ENCODE peak calls at places on chromosome 16, in seven cellular contexts. V is right lobe of liver; S is effector memory CD4-positive, alpha-beta T cell; W is left ventricle myocardium inferior; M is astrocyte; Y is CD4-positive, CD25-positive, alpha-beta regulatory T cell; O is K562. Q is an unnamed sample.

GRCh38 chr16:3152022-3152272 is 17.1 kb downstream of the ZNF213 start:
- DNase-seq in V (no peak), M (no peak), O (no peak), Y (peak; percentile 44), W (no peak), S (no peak), Q (no peak)

GRCh38 chr16:68910051-68910450 is 66.7 kb downstream of the TANGO6 start:
- DNase-seq in O (no peak), Y (no peak), M (no peak), W (no peak), S (no peak), V (no peak), Q (no peak)

GRCh38 chr16:4053663-4054479 is 62.4 kb downstream of the ADCY9 start:
- DNase-seq in Y (no peak), V (peak; percentile 89), W (peak; percentile 71), M (peak; percentile 77), O (no peak), S (no peak), Q (no peak)

GRCh38 chr16:1706386-1707192 is 594 bp downstream of the MAPK8IP3 start:
- DNase-seq in M (peak; percentile 29), V (peak; percentile 52), S (no peak), W (no peak), Y (peak; percentile 68), O (peak; percentile 58), Q (no peak)

GRCh38 chr16:65071371-65072311 is 50.2 kb downstream of the CDH11 start:
- DNase-seq in V (no peak), Y (no peak), O (no peak), S (no peak), W (peak; percentile 41), M (peak; percentile 72), Q (peak; percentile 73)

GRCh38 chr16:27543801-27544200 is 5.9 kb downstream of the GTF3C1 start:
- DNase-seq in S (no peak), M (no peak), W (no peak), V (no peak), Y (no peak), O (no peak), Q (peak; percentile 61)

GRCh38 chr16:79168321-79168720 is 432.2 kb downstream of the MAF start:
- DNase-seq in O (no peak), V (no peak), S (no peak), Y (no peak), M (no peak), W (no peak), Q (no peak)

GRCh38 chr16:48558269-48558915 is 51.6 kb downstream of the N4BP1 start:
- DNase-seq in M (no peak), S (no peak), Y (peak; percentile 53), V (no peak), W (no peak), O (no peak), Q (no peak)

GRCh38 chr16:637081-638018 is 1.2 kb upstream of the METTL26 start:
- DNase-seq in V (peak; percentile 97), M (peak; percentile 57), S (peak; percentile 83), W (peak; percentile 93), Y (peak; percentile 87), O (peak; percentile 89), Q (peak; percentile 94)

GRCh38 chr16:83118365-83118764 is 491.6 kb downstream of the CDH13 start:
- DNase-seq in V (no peak), Y (no peak), S (no peak), M (peak; percentile 66), W (no peak), O (no peak), Q (no peak)

DNA sequence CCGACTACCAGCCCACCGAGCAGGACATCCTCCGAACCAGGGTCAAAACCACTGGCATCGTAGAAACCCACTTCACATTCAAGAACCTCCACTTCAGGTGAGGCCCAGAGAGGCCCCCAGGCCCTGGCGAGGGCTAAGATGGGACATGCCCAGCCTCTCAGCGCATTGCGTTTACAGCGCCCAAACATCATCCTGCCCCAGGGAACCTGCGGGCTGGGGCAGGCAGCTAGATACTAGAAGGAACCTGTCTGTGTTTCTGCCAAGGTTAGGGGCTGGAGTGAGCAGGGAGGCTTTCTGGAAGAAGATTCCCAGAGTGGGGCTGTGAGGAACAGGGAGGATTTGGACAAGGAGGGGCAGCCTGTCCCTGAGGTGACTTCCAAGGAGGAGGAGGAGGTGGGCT is 90.6 kb downstream of the AMFR start:
- DNase-seq in W (no peak), V (no peak), Y (no peak), O (no peak), S (no peak), M (no peak), Q (no peak)
- H3K27ac ChIP-seq in W (no peak overlapping the region), V (no peak overlapping the region), Y (no peak overlapping the region), O (no peak overlapping the region), S (no peak overlapping the region), M (no peak overlapping the region), Q (no peak overlapping the region)

DNA sequence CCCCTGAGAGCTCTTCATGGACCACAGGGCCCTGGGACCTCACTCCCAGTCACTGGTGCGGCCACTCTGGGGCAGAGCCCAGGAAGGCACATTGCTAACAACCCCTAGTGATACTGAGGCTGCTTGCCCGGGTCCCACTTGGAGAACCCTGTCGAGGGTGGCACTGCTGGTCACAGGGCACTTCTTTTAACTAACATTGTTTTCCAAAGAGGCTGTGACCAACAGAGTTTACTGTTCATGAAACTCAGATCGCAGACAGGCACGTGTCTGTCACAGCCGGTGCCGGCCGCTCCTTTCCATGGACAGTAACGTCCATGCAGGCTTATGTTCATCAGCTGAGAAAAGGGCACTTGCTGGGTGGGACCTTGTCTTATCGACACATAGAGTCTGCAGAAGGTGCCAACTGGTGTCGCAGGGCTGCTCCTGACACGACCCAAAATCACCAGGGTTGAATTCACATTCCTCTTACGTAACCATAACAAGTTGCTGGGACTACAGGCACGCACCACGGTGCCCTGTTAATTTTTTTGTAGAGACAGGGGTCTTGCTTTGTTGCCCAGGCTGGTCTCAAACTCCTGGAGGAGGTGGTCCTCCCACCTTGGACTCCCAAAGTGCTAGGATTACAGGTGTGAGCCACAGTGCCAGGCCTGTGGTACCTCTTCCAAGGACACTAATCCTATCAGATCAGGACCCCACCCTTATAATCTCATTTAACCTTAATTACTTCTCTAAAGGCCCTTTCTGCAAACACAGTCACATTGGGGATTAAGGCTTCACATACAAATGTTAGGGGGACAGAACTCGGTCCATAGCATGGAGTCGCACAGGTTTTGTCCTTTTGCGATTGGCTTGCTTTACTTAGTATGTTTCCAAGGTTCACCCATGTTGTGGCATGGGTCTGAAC is 1.2 kb upstream of the ZC3H18 start:
- DNase-seq in Y (no peak), O (no peak), S (no peak), M (no peak), W (no peak), V (no peak), Q (no peak)
- H3K27ac ChIP-seq in Y (peak overlapping the region; percentile 82), O (peak overlapping the region; percentile 67), S (no peak overlapping the region), M (peak overlapping the region; percentile 55), W (peak overlapping the region; percentile 90), V (no peak overlapping the region), Q (no peak overlapping the region)

GRCh38 chr16:12793120-12793889 is 10.4 kb downstream of the CPPED1 start:
- DNase-seq in S (no peak), Y (no peak), V (no peak), M (no peak), O (peak; percentile 75), W (no peak), Q (no peak)

GRCh38 chr16:12794486-12795399 is 8.9 kb downstream of the CPPED1 start:
- DNase-seq in S (no peak), M (no peak), Y (no peak), V (no peak), W (peak; percentile 70), O (peak; percentile 68), Q (no peak)

GRCh38 chr16:12796498-12796897 is 7.2 kb downstream of the CPPED1 start:
- DNase-seq in Y (no peak), V (no peak), W (no peak), M (peak; percentile 25), S (no peak), O (no peak), Q (no peak)

GRCh38 chr16:12788758-12789157 is 14.9 kb downstream of the CPPED1 start:
- DNase-seq in W (no peak), O (no peak), Y (no peak), V (no peak), M (no peak), S (no peak), Q (no peak)

GRCh38 chr16:12791340-12791739 is 12.3 kb downstream of the CPPED1 start:
- DNase-seq in Y (no peak), O (no peak), M (no peak), W (no peak), S (no peak), V (no peak), Q (no peak)
- H3K27ac ChIP-seq in Y (no peak overlapping the region), O (no peak overlapping the region), M (no peak overlapping the region), W (no peak overlapping the region), S (no peak overlapping the region), V (no peak overlapping the region), Q (no peak overlapping the region)

GRCh38 chr16:86344586-86344871 is 165.8 kb upstream of the FOXF1 start:
- DNase-seq in O (no peak), V (no peak), M (no peak), Y (no peak), S (no peak), W (no peak), Q (no peak)

GRCh38 chr16:86344881-86345280 is 165.4 kb upstream of the FOXF1 start:
- DNase-seq in W (no peak), O (no peak), V (no peak), S (no peak), M (no peak), Y (no peak), Q (no peak)

GRCh38 chr16:86343733-86344585 is 166.4 kb upstream of the FOXF1 start:
- DNase-seq in Y (no peak), S (no peak), O (no peak), M (peak; percentile 11), W (no peak), V (no peak), Q (no peak)

GRCh38 chr16:86343111-86343642 is 167.2 kb upstream of the FOXF1 start:
- DNase-seq in Y (no peak), V (no peak), W (peak; percentile 24), S (no peak), M (peak; percentile 78), O (no peak), Q (no peak)

GRCh38 chr16:86342161-86342560 is 168.2 kb upstream of the FOXF1 start:
- DNase-seq in M (no peak), Y (no peak), W (no peak), S (no peak), V (no peak), O (no peak), Q (no peak)
- H3K27ac ChIP-seq in M (no peak overlapping the region), Y (no peak overlapping the region), W (no peak overlapping the region), S (no peak overlapping the region), V (no peak overlapping the region), O (no peak overlapping the region), Q (no peak overlapping the region)

DNA sequence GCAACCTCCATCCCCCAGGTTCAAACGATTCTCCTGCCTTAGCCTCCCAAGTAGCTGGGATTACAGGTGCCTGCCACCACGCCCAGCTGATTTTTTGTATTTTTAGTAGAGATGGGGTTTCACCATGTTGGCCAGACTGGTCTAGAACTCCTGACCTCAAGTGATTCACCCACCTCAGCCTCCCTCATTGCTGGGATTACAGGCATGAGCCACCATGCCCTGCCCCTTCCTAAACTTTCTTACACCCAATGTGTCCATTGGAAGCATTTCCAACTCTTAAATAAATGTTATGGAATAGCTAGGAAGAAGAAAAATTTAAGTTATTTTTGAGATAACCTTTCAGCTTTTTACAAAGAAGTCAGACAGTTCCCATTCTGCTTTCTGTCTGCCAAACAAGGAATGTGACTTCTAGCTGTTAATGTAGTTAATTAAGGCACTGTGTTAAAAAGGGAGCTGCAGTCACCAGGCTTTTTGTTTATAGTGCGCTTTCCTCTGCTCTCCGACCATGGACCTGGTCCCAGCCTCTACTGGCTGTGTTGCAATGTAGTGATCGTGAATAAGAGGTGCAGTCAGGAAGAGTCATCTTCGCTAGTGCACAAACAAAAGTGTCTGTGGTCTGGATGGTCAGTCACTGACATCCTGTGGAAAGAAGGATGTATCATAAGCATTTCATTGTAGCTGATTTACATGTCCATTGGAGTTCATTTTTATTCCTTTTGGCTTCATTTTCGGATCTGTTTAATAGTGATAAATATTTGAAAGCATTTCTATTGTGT is 39.7 kb downstream of the USP10 start:
- DNase-seq in M (peak; percentile 92), S (no peak), W (no peak), Y (no peak), V (peak; percentile 74), O (no peak), Q (no peak)
- H3K27ac ChIP-seq in M (peak overlapping the region; percentile 26), S (no peak overlapping the region), W (no peak overlapping the region), Y (no peak overlapping the region), V (peak overlapping the region; percentile 70), O (no peak overlapping the region), Q (no peak overlapping the region)